ENCODE peak calls at places on chromosomes 16 and 17, in ten cellular contexts. Y, Q, H, E, U, I, K, A, F and C are unnamed samples.
A peak's percentile ranks its signal among the peaks of the same experiment; 100 is the strongest.

GRCh38 chr17:57732062-57732461 is 13.0 kb downstream of the CCDC182 start:
- DNase-seq in K (no peak), H (no peak), Q (no peak), A (no peak), I (no peak), F (no peak), U (no peak), Y (no peak), E (no peak), C (no peak)

GRCh38 chr17:66578781-66579489 is 256.0 kb upstream of the CACNG5 start:
- DNase-seq in A (no peak), E (no peak), I (no peak), H (no peak), U (peak; percentile 66), Q (no peak), K (no peak), F (no peak), Y (no peak), C (no peak)

GRCh38 chr16:54062361-54063346 is 223.9 kb downstream of the IRX3 start:
- DNase-seq in K (no peak), U (peak; percentile 86), I (no peak), F (no peak), A (no peak), H (no peak), Y (no peak), Q (no peak), E (no peak), C (no peak)

GRCh38 chr16:53509906-53510703 is 7.1 kb upstream of the AKTIP start:
- DNase-seq in F (peak; percentile 64), I (peak; percentile 68), A (peak; percentile 80), Y (peak; percentile 82), K (peak; percentile 88), E (peak; percentile 63), Q (peak; percentile 58), H (peak; percentile 82), U (peak; percentile 88), C (peak; percentile 75)

GRCh38 chr16:55773859-55774549 is 58.9 kb downstream of the CES1 start:
- DNase-seq in E (no peak), Q (no peak), K (peak; percentile 77), F (peak; percentile 38), H (no peak), U (no peak), I (no peak), A (no peak), Y (no peak), C (no peak)

GRCh38 chr17:82985973-82986372 is 93.4 kb upstream of the METRNL start:
- DNase-seq in Y (peak; percentile 40), A (peak; percentile 85), H (peak; percentile 45), F (no peak), U (peak; percentile 73), E (peak; percentile 47), Q (no peak), I (no peak), K (peak; percentile 72), C (no peak)

GRCh38 chr17:43388198-43389021 is 10.4 kb upstream of the ARL4D start:
- DNase-seq in Y (peak; percentile 95), K (peak; percentile 93), F (peak; percentile 95), I (peak; percentile 92), H (peak; percentile 96), Q (peak; percentile 96), E (peak; percentile 94), A (peak; percentile 97), U (peak; percentile 99), C (peak; percentile 93)

GRCh38 chr17:15886221-15886620 is 58.7 kb upstream of the ADORA2B start:
- DNase-seq in Q (no peak), K (no peak), E (no peak), U (no peak), F (no peak), A (no peak), Y (no peak), I (no peak), H (no peak), C (no peak)

GRCh38 chr17:352421-353212 is at the start of gene RPH3AL:
- DNase-seq in F (peak; percentile 99), U (peak; percentile 88), I (no peak), E (peak; percentile 80), A (peak; percentile 87), Q (peak; percentile 86), H (peak; percentile 48), K (peak; percentile 80), Y (peak; percentile 87), C (peak; percentile 64)

GRCh38 chr17:351875-352420 is 659 bp downstream of the RPH3AL start:
- DNase-seq in A (no peak), E (no peak), K (peak; percentile 15), I (no peak), H (no peak), U (no peak), F (peak; percentile 57), Y (no peak), Q (no peak), C (peak; percentile 38)

GRCh38 chr17:351436-351713 is 1.2 kb downstream of the RPH3AL start:
- DNase-seq in Y (no peak), K (peak; percentile 36), Q (no peak), A (no peak), F (peak; percentile 29), H (no peak), I (no peak), E (no peak), U (no peak), C (no peak)

GRCh38 chr17:349666-350065 is 2.9 kb downstream of the RPH3AL start:
- DNase-seq in I (no peak), U (no peak), K (peak; percentile 53), Q (no peak), Y (no peak), A (no peak), H (peak; percentile 22), E (no peak), F (no peak), C (no peak)

DNA sequence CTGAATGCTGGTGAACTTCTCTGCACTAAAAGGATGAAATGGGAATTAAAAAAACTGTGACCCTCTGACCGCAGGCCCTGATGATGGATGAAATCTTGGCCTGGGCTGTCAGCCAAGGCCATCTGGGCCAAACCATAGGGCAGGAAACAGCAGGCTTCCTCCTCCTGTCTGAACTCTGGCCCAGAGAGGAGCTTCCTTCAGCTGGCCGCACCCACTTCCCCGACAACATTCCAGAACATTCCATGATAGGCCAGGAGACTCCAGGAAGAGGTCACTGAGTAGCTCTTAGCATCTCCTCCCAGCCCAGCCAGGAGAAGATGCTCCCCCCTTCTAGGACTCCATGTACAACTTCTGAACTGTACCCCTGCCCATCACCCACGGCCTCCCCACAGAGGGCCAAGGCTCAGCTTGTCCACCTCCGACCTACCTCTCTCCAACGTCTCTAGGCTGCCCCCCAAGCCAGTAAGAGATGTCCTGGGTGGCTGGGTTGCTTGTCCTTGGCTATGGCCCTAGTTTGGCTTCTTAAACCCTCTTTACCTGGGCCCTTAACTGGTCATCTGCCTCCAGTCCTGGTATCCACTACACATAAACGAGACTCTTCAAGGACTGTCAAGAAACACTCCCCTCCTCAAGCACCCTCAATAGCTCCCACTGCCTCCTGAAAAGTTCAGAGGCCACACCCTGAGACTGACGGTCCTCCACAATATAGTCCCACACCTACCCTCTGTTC is 1.7 kb downstream of the RPH3AL start:
- DNase-seq in H (peak; percentile 88), F (peak; percentile 96), A (peak; percentile 94), I (peak; percentile 83), K (peak; percentile 93), E (peak; percentile 90), Y (peak; percentile 69), Q (peak; percentile 94), U (peak; percentile 65), C (peak; percentile 89)
- H3K4me1 ChIP-seq in H (peaks cover 25% of the 10 kb centered on the region), F (peaks cover 72% of the 10 kb centered on the region), A (peaks cover 9% of the 10 kb centered on the region), I (peaks cover 64% of the 10 kb centered on the region), K (peaks cover 7% of the 10 kb centered on the region), E (peaks cover 53% of the 10 kb centered on the region), Y (peaks cover 54% of the 10 kb centered on the region), Q (peaks cover 16% of the 10 kb centered on the region), U (peaks cover 15% of the 10 kb centered on the region), C (peaks cover 13% of the 10 kb centered on the region)

GRCh38 chr16:88805887-88806393 is 2.4 kb downstream of the CDT1 start:
- DNase-seq in K (peak; percentile 83), E (no peak), Y (no peak), I (no peak), Q (no peak), F (no peak), H (no peak), U (no peak), A (no peak), C (peak; percentile 50)

GRCh38 chr16:88804552-88805339 is 1.2 kb downstream of the CDT1 start:
- DNase-seq in Q (peak; percentile 69), E (no peak), H (no peak), K (peak; percentile 93), A (no peak), F (no peak), I (no peak), U (peak; percentile 80), Y (peak; percentile 79), C (no peak)

GRCh38 chr16:88804173-88804551 is 573 bp downstream of the CDT1 start:
- DNase-seq in U (no peak), Q (no peak), I (no peak), E (no peak), F (no peak), K (no peak), A (no peak), Y (no peak), H (no peak), C (no peak)

GRCh38 chr16:88806491-88807111 is 3.0 kb downstream of the CDT1 start:
- DNase-seq in I (no peak), U (no peak), E (no peak), Y (no peak), F (no peak), A (no peak), H (no peak), Q (no peak), K (peak; percentile 86), C (peak; percentile 55)

DNA sequence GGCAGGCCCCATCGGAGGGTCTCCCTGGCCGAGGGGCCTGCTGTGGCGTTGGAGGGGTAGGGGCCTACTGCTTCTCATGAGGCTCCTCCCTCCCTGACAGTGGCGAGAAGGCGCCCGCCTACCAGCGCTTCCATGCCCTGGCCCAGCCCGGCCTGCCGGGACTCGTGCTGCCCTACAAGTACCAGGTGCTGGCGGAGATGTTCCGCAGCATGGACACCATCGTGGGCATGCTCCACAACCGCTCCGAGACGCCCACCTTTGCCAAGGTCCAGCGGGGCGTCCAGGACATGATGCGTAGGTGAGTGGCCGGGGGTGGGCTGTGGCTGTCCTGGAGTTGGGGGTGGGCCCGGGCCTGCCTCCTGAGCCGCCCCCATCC is 1.7 kb downstream of the CDT1 start:
- DNase-seq in U (no peak), I (no peak), A (no peak), Y (no peak), E (no peak), F (no peak), K (peak; percentile 73), H (no peak), Q (no peak), C (no peak)
- H3K27ac ChIP-seq in U (no peak overlapping the region), I (no peak overlapping the region), A (no peak overlapping the region), Y (no peak overlapping the region), E (no peak overlapping the region), F (peak overlapping the region; percentile 94), K (no peak overlapping the region), H (no peak overlapping the region), Q (no peak overlapping the region), C (no peak overlapping the region)

GRCh38 chr16:89972244-89973234 is 24.0 kb downstream of the DEF8 start:
- DNase-seq in E (peak; percentile 94), U (peak; percentile 96), I (peak; percentile 91), F (peak; percentile 94), Y (peak; percentile 98), K (peak; percentile 100), A (peak; percentile 95), Q (peak; percentile 93), H (peak; percentile 95), C (peak; percentile 94)

GRCh38 chr16:89974860-89975259 is 26.3 kb downstream of the DEF8 start:
- DNase-seq in Q (peak; percentile 36), A (peak; percentile 56), E (peak; percentile 29), Y (no peak), U (no peak), F (no peak), I (no peak), K (no peak), H (no peak), C (no peak)

GRCh38 chr16:89973235-89973634 is 24.7 kb downstream of the DEF8 start:
- DNase-seq in H (no peak), F (no peak), Y (no peak), K (no peak), I (no peak), A (no peak), Q (no peak), E (no peak), U (no peak), C (no peak)

GRCh38 chr16:89971495-89972243 is 23.1 kb downstream of the DEF8 start:
- DNase-seq in Y (no peak), H (no peak), E (peak; percentile 29), F (no peak), U (no peak), Q (no peak), K (no peak), A (no peak), I (no peak), C (no peak)

DNA sequence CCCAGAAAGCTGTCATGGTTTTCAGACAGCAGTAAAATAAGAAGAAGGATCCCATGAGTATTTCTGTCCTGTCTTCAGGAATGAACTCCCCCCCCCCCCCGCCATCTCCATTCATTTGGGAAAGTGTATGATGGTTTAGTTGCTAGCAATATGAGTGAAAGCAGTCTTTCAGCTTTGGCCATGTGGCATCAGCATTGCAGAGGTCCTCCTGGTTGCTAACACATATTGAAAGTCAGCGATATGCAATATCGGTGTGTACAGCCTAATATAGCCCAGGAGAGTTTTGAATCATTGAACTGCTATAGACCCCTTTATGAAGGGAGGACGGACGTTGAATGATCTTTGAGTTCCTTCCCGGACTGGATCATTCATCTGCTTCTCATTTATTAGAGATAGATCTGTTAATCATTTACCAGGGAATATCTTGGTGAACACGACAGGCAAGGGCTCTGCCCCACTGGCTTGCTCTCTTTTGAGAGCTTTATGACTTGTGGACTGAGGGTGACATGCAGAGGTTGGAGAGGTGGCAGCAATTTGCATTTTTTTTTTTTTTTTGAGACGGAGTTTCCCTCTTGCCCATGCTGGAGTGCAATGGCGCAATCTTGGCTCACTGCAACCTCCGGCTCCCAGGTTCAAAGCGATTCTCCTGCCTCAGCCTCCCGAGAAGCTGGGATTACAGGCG is 25.2 kb downstream of the DEF8 start:
- DNase-seq in Q (peak; percentile 61), I (no peak), U (no peak), K (no peak), F (no peak), Y (peak; percentile 35), H (no peak), A (peak; percentile 66), E (peak; percentile 32), C (no peak)
- TF ChIP-seq CTCF in Q (no peak), I (no peak), U (no peak), K (no peak), F (no peak), Y (no peak), H (no peak), A (no peak), E (no peak), C (no peak)

GRCh38 chr16:30894540-30895368 is 877 bp upstream of the BCL7C start:
- DNase-seq in I (no peak), Q (no peak), E (no peak), U (no peak), H (no peak), F (no peak), K (peak; percentile 44), Y (peak; percentile 7), A (no peak), C (no peak)

GRCh38 chr16:30895592-30896202 is 717 bp upstream of the CTF1 start:
- DNase-seq in H (no peak), U (no peak), E (no peak), F (peak; percentile 32), A (no peak), I (no peak), Q (no peak), Y (no peak), K (peak; percentile 14), C (no peak)

GRCh38 chr16:30899794-30900193 is 3.4 kb downstream of the CTF1 start:
- DNase-seq in I (no peak), F (no peak), A (no peak), H (no peak), Q (no peak), U (no peak), E (no peak), Y (no peak), K (no peak), C (no peak)

GRCh38 chr16:30896203-30896889 is at the start of gene CTF1:
- DNase-seq in Q (peak; percentile 61), Y (peak; percentile 91), U (peak; percentile 93), A (peak; percentile 73), I (peak; percentile 83), E (peak; percentile 62), K (peak; percentile 97), F (no peak), H (peak; percentile 88), C (peak; percentile 80)

DNA sequence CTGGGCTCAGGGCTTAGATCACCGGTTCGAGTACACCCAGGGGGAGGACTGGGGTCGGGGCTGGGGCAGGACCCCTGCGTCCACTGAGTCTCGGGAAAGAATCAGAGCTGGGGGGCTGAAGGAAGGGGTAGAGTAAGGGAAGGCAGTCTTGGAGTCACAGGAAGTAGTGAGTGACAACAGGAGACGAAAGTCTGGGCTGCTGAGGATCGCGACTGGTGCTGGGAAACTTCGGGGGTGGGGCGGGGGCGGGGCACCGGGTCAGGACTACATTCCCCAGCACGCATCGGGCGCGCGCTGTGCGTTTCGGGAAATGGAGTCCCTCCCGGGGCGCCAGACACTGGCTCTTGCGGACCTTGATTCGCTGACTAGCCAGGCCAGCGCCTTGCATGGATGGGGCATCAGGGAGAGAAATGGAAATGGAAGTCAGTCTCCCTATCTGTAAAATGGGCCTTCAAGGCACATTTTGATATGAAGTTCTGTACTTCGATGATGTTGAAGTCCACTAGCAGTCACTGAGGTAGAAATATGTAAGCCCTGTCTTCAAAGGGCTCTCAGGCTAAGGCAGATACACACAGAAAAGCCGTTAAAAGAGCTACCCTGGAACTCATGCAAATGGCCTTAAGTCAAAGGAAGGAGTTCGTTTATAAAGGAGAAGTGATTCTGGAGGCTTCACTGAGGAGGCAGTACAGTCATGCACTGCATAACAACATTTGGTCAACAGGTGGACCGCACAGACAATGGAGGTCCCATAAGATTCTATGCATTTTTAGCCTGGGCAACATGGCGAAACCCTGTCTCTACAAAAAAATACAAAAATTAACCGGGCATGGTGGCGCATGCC is 696 bp downstream of the CTF1 start:
- DNase-seq in H (peak; percentile 94), U (peak; percentile 97), A (peak; percentile 95), F (peak; percentile 89), I (peak; percentile 92), Y (peak; percentile 96), K (peak; percentile 99), Q (peak; percentile 91), E (peak; percentile 91), C (peak; percentile 94)
- H3K4me1 ChIP-seq in H (peaks cover 19% of the 10 kb centered on the region), U (peaks cover 15% of the 10 kb centered on the region), A (peaks cover 11% of the 10 kb centered on the region), F (peaks cover 34% of the 10 kb centered on the region), I (peaks cover 61% of the 10 kb centered on the region), Y (peaks cover 35% of the 10 kb centered on the region), K (peaks cover 41% of the 10 kb centered on the region), Q (peaks cover 9% of the 10 kb centered on the region), E (peaks cover 47% of the 10 kb centered on the region), C (peaks cover 13% of the 10 kb centered on the region)